ENCODE peak calls at places on chromosomes 13 and 19, in four cellular contexts. V is fibroblast of lung, G is GM23338, L is foreskin fibroblast. H is an unnamed sample.

GRCh38 chr13:81745391-81745790 is 1404.5 kb upstream of the SPRY2 start:
- DNase-seq in G (no peak), V (no peak), L (no peak), H (no peak)

GRCh38 chr19:10518444-10519361 is 1.5 kb upstream of the S1PR5 start:
- DNase-seq in L (no peak), G (peak; percentile 40), V (no peak), H (no peak)

GRCh38 chr13:21611385-21611784 is 7.4 kb upstream of the MICU2 start:
- DNase-seq in L (no peak), G (no peak), V (no peak), H (no peak)

GRCh38 chr13:40371531-40372125 is 294.8 kb downstream of the FOXO1 start:
- DNase-seq in L (no peak), V (no peak), G (no peak), H (no peak)

GRCh38 chr19:46497773-46498172 is 2.1 kb upstream of the PNMA8B start:
- DNase-seq in G (no peak), V (peak; percentile 21), L (no peak), H (no peak)

GRCh38 chr19:46442808-46443450 is 14.2 kb upstream of the PNMA8C start:
- DNase-seq in V (peak; percentile 77), L (peak; percentile 53), G (no peak), H (peak; percentile 59)

GRCh38 chr19:4456843-4457653 is 546 bp downstream of the UBXN6 start:
- DNase-seq in L (peak; percentile 45), V (peak; percentile 59), G (peak; percentile 85), H (peak; percentile 22)

GRCh38 chr13:44335463-44335862 is 38.2 kb upstream of the SERP2 start:
- DNase-seq in V (no peak), G (no peak), L (no peak), H (no peak)

GRCh38 chr13:29548722-29549446 is 46.6 kb downstream of the SLC7A1 start:
- DNase-seq in G (no peak), L (no peak), V (peak; percentile 94), H (peak; percentile 78)

GRCh38 chr13:78334059-78334458 is 269.3 kb downstream of the POU4F1 start:
- DNase-seq in G (peak; percentile 40), V (no peak), L (no peak), H (no peak)

GRCh38 chr19:46609511-46610412 is 8.6 kb downstream of the CALM3 start:
- DNase-seq in L (no peak), G (no peak), V (no peak), H (no peak)

GRCh38 chr13:66365101-66365500 is 865.0 kb downstream of the PCDH9 start:
- DNase-seq in L (no peak), G (no peak), V (no peak), H (no peak)

GRCh38 chr13:93635687-93636086 is 409.1 kb downstream of the GPC6 start:
- DNase-seq in V (peak; percentile 67), G (no peak), L (peak; percentile 74), H (peak; percentile 16)

GRCh38 chr13:68808456-68808855 is 1299.2 kb upstream of the ATXN8OS start:
- DNase-seq in G (no peak), V (peak; percentile 71), L (no peak), H (no peak)

GRCh38 chr19:34985249-34986022 is 14.7 kb upstream of the GRAMD1A start:
- DNase-seq in V (peak; percentile 43), L (peak; percentile 57), G (peak; percentile 74), H (no peak)

GRCh38 chr19:3691726-3692125 is 8.5 kb downstream of the PIP5K1C start:
- DNase-seq in L (no peak), G (no peak), V (no peak), H (no peak)

GRCh38 chr13:75725784-75726183 is 89.7 kb downstream of the LMO7 start:
- DNase-seq in V (no peak), L (no peak), G (no peak), H (no peak)

GRCh38 chr19:46902402-46902766 is 41.6 kb downstream of the ARHGAP35 start:
- DNase-seq in L (no peak), V (peak; percentile 49), G (peak; percentile 40), H (no peak)

GRCh38 chr19:54106716-54107115 is 4.1 kb downstream of the NDUFA3 start:
- DNase-seq in G (no peak), L (no peak), V (no peak), H (no peak)

GRCh38 chr13:47901451-47901850 is 99.6 kb downstream of the SUCLA2 start:
- DNase-seq in L (no peak), V (peak; percentile 76), G (no peak), H (peak; percentile 86)

GRCh38 chr13:114024603-114025431 is 50.9 kb upstream of the C13orf46 start:
- DNase-seq in V (no peak), L (no peak), G (no peak), H (no peak)

GRCh38 chr13:50613356-50613831 is 230.1 kb downstream of the DLEU7 start:
- DNase-seq in L (no peak), G (no peak), V (peak; percentile 36), H (no peak)

GRCh38 chr19:16531380-16531669 is 10.9 kb downstream of the CHERP start:
- DNase-seq in V (no peak), G (no peak), L (no peak), H (no peak)

GRCh38 chr13:27170521-27171243 is 929 bp downstream of the USP12 start:
- DNase-seq in L (no peak), G (peak; percentile 79), V (no peak), H (no peak)

GRCh38 chr19:46478356-46478986 is 7.1 kb upstream of the PNMA8A start:
- DNase-seq in G (peak; percentile 97), V (peak; percentile 83), L (no peak), H (peak; percentile 79)

GRCh38 chr13:50529154-50529882 is 314.2 kb downstream of the DLEU7 start:
- DNase-seq in G (no peak), L (peak; percentile 71), V (peak; percentile 96), H (peak; percentile 85)

GRCh38 chr13:37646531-37646930 is 48.0 kb upstream of the POSTN start:
- DNase-seq in G (no peak), V (peak; percentile 24), L (no peak), H (no peak)

GRCh38 chr13:47005761-47006414 is 109.0 kb upstream of the HTR2A start:
- DNase-seq in G (no peak), L (no peak), V (peak; percentile 18), H (no peak)

GRCh38 chr13:79541426-79542049 is 60.6 kb downstream of the NDFIP2 start:
- DNase-seq in G (peak; percentile 70), L (peak; percentile 30), V (peak; percentile 53), H (peak; percentile 35)

DNA sequence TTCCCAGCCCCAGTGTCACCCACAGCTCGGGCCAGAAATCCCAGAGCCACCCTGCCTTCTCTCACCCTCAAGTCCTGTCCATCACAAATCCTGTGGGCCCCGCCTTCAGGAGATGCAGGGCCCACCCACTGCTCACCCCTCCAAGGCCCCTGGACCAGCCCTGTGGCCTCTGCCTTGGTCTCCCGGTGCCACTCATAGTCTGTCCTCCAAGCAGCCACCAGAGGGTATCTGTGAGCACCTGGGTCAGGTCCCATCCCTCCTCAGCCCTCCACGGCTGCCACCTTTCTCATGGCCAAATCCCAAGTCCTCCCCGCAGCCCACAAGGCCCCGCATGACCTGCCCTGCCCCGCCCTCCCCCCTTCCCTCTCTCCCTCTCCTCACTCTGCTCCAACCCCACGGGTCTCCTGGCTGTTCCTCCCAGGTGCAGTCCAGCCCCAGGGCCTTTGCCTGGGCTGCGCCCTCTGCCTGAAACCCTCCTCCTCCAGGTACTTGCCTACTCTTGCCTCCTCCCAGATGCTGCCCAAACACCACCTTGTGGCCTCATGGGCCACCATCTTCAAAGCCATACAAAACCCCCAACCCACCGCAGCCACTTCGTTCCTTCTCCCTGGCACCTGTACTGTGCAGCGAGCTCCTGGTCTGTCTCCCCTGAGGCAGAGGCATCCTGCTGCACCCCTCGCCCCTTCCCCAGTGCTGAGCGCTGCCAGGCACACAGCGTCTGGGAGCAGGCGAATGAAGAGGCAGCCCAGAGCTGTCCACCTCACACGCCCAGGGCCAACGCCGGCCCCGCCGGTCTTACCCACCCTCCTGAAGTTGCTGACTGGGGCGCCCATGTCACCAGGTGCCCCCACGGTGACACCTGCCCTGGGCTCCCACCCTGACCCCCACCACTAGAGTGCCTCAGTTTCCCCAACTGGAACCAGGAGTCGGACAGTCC is 13.2 kb upstream of the UQCR11 start:
- DNase-seq in L (peak; percentile 10), G (peak; percentile 83), V (no peak), H (no peak)
- TF ChIP-seq CTCF in L (peak; percentile 25), G (peak; percentile 71), V (no peak), H (peak; percentile 56)

GRCh38 chr19:9456018-9456689 is 20.8 kb upstream of the ZNF266 start:
- DNase-seq in G (no peak), L (no peak), V (no peak), H (no peak)
- TF ChIP-seq CTCF in G (no peak), L (no peak), V (no peak), H (no peak)

GRCh38 chr13:24670927-24671326 is 9.3 kb upstream of the ATP12A start:
- DNase-seq in G (peak; percentile 87), L (no peak), V (peak; percentile 20), H (peak; percentile 9)
- TF ChIP-seq CTCF in G (peak; percentile 47), L (peak; percentile 6), V (no peak), H (peak; percentile 59)

GRCh38 chr19:32322541-32322940 is 22.9 kb upstream of the ZNF507 start:
- DNase-seq in G (no peak), V (no peak), L (no peak), H (no peak)

GRCh38 chr19:32316034-32316433 is 29.4 kb upstream of the ZNF507 start:
- DNase-seq in L (no peak), V (no peak), G (peak; percentile 74), H (no peak)

GRCh38 chr19:32313866-32314265 is 31.5 kb upstream of the ZNF507 start:
- DNase-seq in V (no peak), L (no peak), G (no peak), H (no peak)

GRCh38 chr19:32317045-32317444 is 28.4 kb upstream of the ZNF507 start:
- DNase-seq in V (no peak), L (no peak), G (peak; percentile 31), H (no peak)

GRCh38 chr19:32318884-32319520 is 26.4 kb upstream of the ZNF507 start:
- DNase-seq in G (peak; percentile 83), V (no peak), L (no peak), H (no peak)
- TF ChIP-seq CTCF in G (peak; percentile 51), V (no peak), L (no peak), H (peak; percentile 46)

GRCh38 chr19:49915271-49915670 is 13.7 kb upstream of the ATF5 start:
- DNase-seq in G (no peak), V (no peak), L (no peak), H (no peak)
- TF ChIP-seq CTCF in G (peak; percentile 11), V (no peak), L (no peak), H (peak; percentile 35)

GRCh38 chr13:52026246-52026626 is 1.7 kb downstream of the UTP14C start:
- DNase-seq in V (peak; percentile 2), G (peak; percentile 55), L (no peak), H (no peak)
- TF ChIP-seq CTCF in V (no peak), G (peak; percentile 52), L (no peak), H (no peak)

DNA sequence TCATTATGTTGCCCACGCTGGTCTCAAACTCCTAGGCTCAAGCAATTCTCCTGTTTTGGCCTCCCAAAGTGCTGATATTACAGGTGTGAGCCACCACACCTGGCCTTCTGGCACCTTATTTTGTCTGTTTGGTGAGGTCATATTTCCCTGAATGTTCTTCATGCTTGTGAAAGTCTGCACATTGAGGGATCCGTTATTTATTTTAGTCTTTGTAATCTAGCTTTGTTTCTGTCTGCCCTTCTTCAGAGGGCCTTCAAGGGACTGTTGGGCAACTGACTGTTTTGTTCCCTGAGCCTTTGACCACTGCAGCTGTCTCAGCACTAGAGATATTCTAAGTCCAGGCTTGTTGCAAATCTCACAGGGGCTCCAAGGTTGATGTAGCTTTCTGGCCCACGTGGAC is 110.5 kb upstream of the RFC3 start:
- DNase-seq in G (no peak), L (no peak), V (no peak), H (no peak)
- TF ChIP-seq CTCF in G (no peak), L (no peak), V (no peak), H (no peak)

GRCh38 chr19:43362179-43362578 is 8.7 kb downstream of the CD177 start:
- DNase-seq in G (no peak), V (peak; percentile 61), L (peak; percentile 24), H (no peak)
- TF ChIP-seq CTCF in G (no peak), V (no peak), L (no peak), H (no peak)